ENCODE peak calls at places on chromosomes 7 and 10, in ten cellular contexts. W is upper lobe of right lung, S is fibroblast of lung, L is HCT116, V is right lobe of liver, G is body of pancreas, K is AG04450, P is A549, J is GM12878, U is lung. E is an unnamed sample. For H3K9me3, the result is how much of the 10 kb centered on the place peaks cover.

GRCh38 chr7:127765150-127765549 is 113.2 kb downstream of the SND1 start:
- DNase-seq in W (no peak), S (no peak), L (no peak), V (no peak), G (no peak), K (no peak), P (no peak), J (no peak), U (no peak), E (no peak)

GRCh38 chr10:33270971-33271370 is 63.5 kb downstream of the NRP1 start:
- DNase-seq in W (no peak), S (no peak), L (no peak), V (no peak), G (no peak), K (no peak), P (no peak), J (no peak), U (no peak), E (no peak)

GRCh38 chr7:30647589-30647988 is 34.7 kb downstream of the CRHR2 start:
- DNase-seq in W (no peak), S (no peak), L (no peak), V (no peak), G (no peak), K (no peak), P (no peak), J (no peak), U (no peak), E (peak)

GRCh38 chr10:96511044-96511945 is 2.4 kb downstream of the TLL2 start:
- DNase-seq in W (no peak), S (peak), L (peak), V (no peak), G (peak), K (no peak), P (peak), J (no peak), U (no peak), E (peak)

GRCh38 chr7:100900978-100901377 is 5.3 kb upstream of the ACHE start:
- DNase-seq in W (no peak), S (no peak), L (no peak), V (peak), G (peak), K (no peak), P (no peak), J (no peak), U (no peak), E (no peak)

GRCh38 chr10:122206471-122207065 is 64.5 kb upstream of the BTBD16 start:
- DNase-seq in W (no peak), S (peak), L (no peak), V (no peak), G (no peak), K (no peak), P (no peak), J (no peak), U (no peak), E (no peak)

GRCh38 chr7:45180084-45180986 is 22.7 kb downstream of the RAMP3 start:
- DNase-seq in W (peak), S (no peak), L (no peak), V (no peak), G (no peak), K (no peak), P (no peak), J (no peak), U (no peak), E (no peak)

GRCh38 chr10:63527401-63527800 is 6.2 kb downstream of the REEP3 start:
- DNase-seq in W (no peak), S (no peak), L (no peak), V (no peak), G (no peak), K (no peak), P (no peak), J (no peak), U (no peak), E (no peak)

GRCh38 chr10:92755725-92756124 is 66.0 kb downstream of the HHEX start:
- DNase-seq in W (no peak), S (peak), L (no peak), V (no peak), G (no peak), K (no peak), P (no peak), J (no peak), U (no peak), E (no peak)

GRCh38 chr10:79244841-79245504 is 102.3 kb upstream of the PPIF start:
- DNase-seq in W (no peak), S (no peak), L (no peak), V (no peak), G (peak), K (no peak), P (no peak), J (peak), U (no peak), E (no peak)

GRCh38 chr10:117449636-117450035 is 74.4 kb upstream of the PDZD8 start:
- DNase-seq in W (no peak), S (no peak), L (peak), V (no peak), G (no peak), K (no peak), P (peak), J (no peak), U (no peak), E (no peak)

GRCh38 chr10:117441812-117442443 is 66.7 kb upstream of the PDZD8 start:
- DNase-seq in W (no peak), S (no peak), L (no peak), V (no peak), G (peak), K (no peak), P (peak), J (no peak), U (no peak), E (no peak)

GRCh38 chr7:151409555-151410404 is at the start of gene WDR86:
- DNase-seq in W (peak), S (no peak), L (no peak), V (peak), G (no peak), K (no peak), P (no peak), J (no peak), U (no peak), E (peak)

GRCh38 chr7:134695321-134695860 is 48.7 kb downstream of the BPGM start:
- DNase-seq in W (no peak), S (no peak), L (no peak), V (no peak), G (no peak), K (no peak), P (no peak), J (no peak), U (no peak), E (no peak)

GRCh38 chr10:14403846-14404623 is 73.3 kb upstream of the FRMD4A start:
- DNase-seq in W (no peak), S (no peak), L (no peak), V (no peak), G (no peak), K (no peak), P (no peak), J (no peak), U (no peak), E (no peak)

GRCh38 chr10:29806350-29806788 is 171.6 kb upstream of the SVIL start:
- DNase-seq in W (no peak), S (peak), L (no peak), V (no peak), G (no peak), K (no peak), P (no peak), J (no peak), U (no peak), E (no peak)

GRCh38 chr10:130018253-130018652 is 54.2 kb upstream of the EBF3 start:
- DNase-seq in W (no peak), S (no peak), L (no peak), V (no peak), G (no peak), K (peak), P (peak), J (no peak), U (no peak), E (no peak)

GRCh38 chr7:94183289-94183749 is 179.2 kb upstream of the BET1 start:
- DNase-seq in W (no peak), S (peak), L (peak), V (peak), G (no peak), K (peak), P (peak), J (no peak), U (no peak), E (no peak)

GRCh38 chr10:11679946-11680345 is 62.2 kb upstream of the ECHDC3 start:
- DNase-seq in W (no peak), S (no peak), L (no peak), V (no peak), G (no peak), K (no peak), P (no peak), J (no peak), U (no peak), E (no peak)

GRCh38 chr7:50206521-50207250 is 97.8 kb upstream of the IKZF1 start:
- DNase-seq in W (no peak), S (no peak), L (peak), V (no peak), G (peak), K (no peak), P (no peak), J (no peak), U (no peak), E (no peak)

GRCh38 chr10:9010093-9010492 is 955.6 kb downstream of the GATA3 start:
- DNase-seq in W (no peak), S (peak), L (no peak), V (no peak), G (no peak), K (no peak), P (no peak), J (no peak), U (no peak), E (no peak)

GRCh38 chr7:51329696-51330263 is 13.2 kb upstream of the COBL start:
- DNase-seq in W (no peak), S (no peak), L (no peak), V (no peak), G (no peak), K (no peak), P (no peak), J (no peak), U (no peak), E (no peak)

GRCh38 chr7:85749715-85750453 is 563.0 kb upstream of the SEMA3D start:
- DNase-seq in W (no peak), S (no peak), L (no peak), V (no peak), G (no peak), K (no peak), P (no peak), J (no peak), U (no peak), E (no peak)

GRCh38 chr7:101226686-101227085 is 8.7 kb downstream of the ZNHIT1 start:
- DNase-seq in W (no peak), S (peak), L (no peak), V (no peak), G (peak), K (no peak), P (no peak), J (no peak), U (no peak), E (no peak)

GRCh38 chr10:49539320-49539885 is 482 bp upstream of the ERCC6 start:
- DNase-seq in W (peak), S (peak), L (peak), V (peak), G (peak), K (no peak), P (peak), J (no peak), U (peak), E (peak)

GRCh38 chr7:141698247-141699015 is 3.5 kb downstream of the DENND11 start:
- DNase-seq in W (no peak), S (no peak), L (no peak), V (no peak), G (peak), K (no peak), P (no peak), J (peak), U (no peak), E (no peak)

GRCh38 chr10:6406220-6407033 is 173.6 kb downstream of the PRKCQ start:
- DNase-seq in W (no peak), S (peak), L (peak), V (no peak), G (no peak), K (no peak), P (peak), J (no peak), U (no peak), E (no peak)

GRCh38 chr10:112136816-112137215 is 46.7 kb downstream of the GPAM start:
- DNase-seq in W (no peak), S (no peak), L (no peak), V (no peak), G (no peak), K (no peak), P (no peak), J (no peak), U (no peak), E (no peak)

GRCh38 chr7:135147899-135148721 is at the start of gene TMEM140:
- DNase-seq in W (no peak), S (peak), L (no peak), V (peak), G (peak), K (no peak), P (peak), J (peak), U (no peak), E (no peak)

GRCh38 chr10:112203328-112204076 is 19.9 kb upstream of the GPAM start:
- DNase-seq in W (no peak), S (no peak), L (no peak), V (no peak), G (no peak), K (no peak), P (no peak), J (peak), U (peak), E (no peak)

GRCh38 chr7:64946772-64947171 is 43.7 kb downstream of the ZNF273 start:
- DNase-seq in W (peak), S (peak), L (no peak), V (peak), G (no peak), K (no peak), P (no peak), J (no peak), U (no peak), E (peak)

GRCh38 chr7:64951250-64951848 is 39.5 kb downstream of the ZNF117 start:
- DNase-seq in W (no peak), S (peak), L (peak), V (no peak), G (peak), K (peak), P (peak), J (peak), U (no peak), E (no peak)

GRCh38 chr7:64945481-64945756 is 42.3 kb downstream of the ZNF273 start:
- DNase-seq in W (no peak), S (no peak), L (no peak), V (peak), G (no peak), K (no peak), P (no peak), J (no peak), U (no peak), E (no peak)

GRCh38 chr7:64945776-64946175 is 42.7 kb downstream of the ZNF273 start:
- DNase-seq in W (no peak), S (no peak), L (no peak), V (no peak), G (no peak), K (no peak), P (no peak), J (no peak), U (no peak), E (no peak)

DNA sequence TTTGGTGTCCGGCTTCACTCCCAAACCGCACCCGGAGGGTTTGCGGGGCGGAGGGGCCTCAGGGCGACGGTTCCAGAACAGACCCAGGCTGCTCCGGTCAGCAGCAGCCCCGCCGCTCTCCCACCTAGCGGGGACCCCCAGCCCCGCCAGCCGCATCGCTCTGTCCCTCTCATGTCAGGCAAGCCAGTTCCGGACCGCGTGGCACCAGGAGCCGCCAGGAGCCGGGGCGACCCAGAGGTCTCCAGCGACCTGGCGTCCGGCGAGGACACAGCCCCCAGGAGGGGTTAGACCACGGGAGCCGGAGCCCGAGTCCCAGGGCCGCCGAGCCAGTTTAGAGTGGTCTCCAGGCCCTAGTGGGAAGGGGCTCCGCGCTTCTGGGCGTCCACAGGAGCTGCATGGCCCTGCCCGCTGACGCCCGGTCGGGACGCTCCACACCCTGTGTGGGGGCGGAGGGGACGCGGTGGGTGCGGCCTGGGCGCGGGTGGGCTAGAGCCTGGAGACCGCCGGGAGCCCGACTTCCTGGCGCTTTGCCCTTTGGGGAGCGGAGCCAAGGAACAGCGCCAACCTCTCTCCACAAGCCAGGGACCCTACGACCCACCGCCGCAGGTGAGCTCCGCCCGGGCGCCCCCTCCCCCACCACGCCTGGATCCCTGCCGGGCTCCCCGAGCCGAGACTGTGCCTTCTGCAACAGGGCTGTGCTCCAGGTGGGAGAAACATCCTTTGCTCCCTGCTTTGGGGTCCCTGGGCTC is 43.4 kb downstream of the ZNF117 start:
- DNase-seq in W (peak), S (no peak), L (no peak), V (peak), G (no peak), K (no peak), P (no peak), J (no peak), U (no peak), E (peak)
- H3K4me3 ChIP-seq in W (peak), S (no peak), L (no peak), V (peak), G (no peak), K (no peak), P (no peak), J (no peak), U (no peak), E (peak)

GRCh38 chr7:2321020-2321419 is 6.8 kb upstream of the SNX8 start:
- DNase-seq in W (no peak), S (peak), L (no peak), V (no peak), G (no peak), K (no peak), P (peak), J (no peak), U (no peak), E (peak)
- TF ChIP-seq CTCF in W (no peak), S (peak), L (no peak), V (no peak), G (no peak), K (peak), P (no peak), J (no peak), U (no peak), E (peak)

DNA sequence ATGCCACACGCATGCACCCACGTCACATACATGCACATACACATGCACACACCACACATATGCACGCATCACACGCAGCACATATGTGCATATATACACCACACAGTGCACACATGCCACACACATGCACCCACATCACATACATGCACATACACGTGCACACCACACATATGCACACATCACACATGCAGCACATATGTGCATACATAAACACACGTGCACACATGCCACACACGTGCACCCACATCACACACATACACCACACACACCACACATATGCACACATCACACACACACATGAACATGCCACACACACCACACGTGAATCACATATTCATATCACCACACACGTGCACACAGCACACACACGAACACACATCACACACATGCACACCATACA is 338.8 kb downstream of the PTPRN2 start:
- DNase-seq in W (no peak), S (no peak), L (no peak), V (no peak), G (no peak), K (no peak), P (no peak), J (no peak), U (no peak), E (no peak)
- H3K9me3 ChIP-seq in W (under half), S (under half), L (under half), V (under half), G (under half), K (half or more), P (under half), J (under half), U (under half), E (under half)

GRCh38 chr10:127149613-127150081 is 46.7 kb downstream of the INSYN2A start:
- DNase-seq in W (no peak), S (peak), L (no peak), V (no peak), G (no peak), K (no peak), P (no peak), J (no peak), U (no peak), E (no peak)
- H3K4me3 ChIP-seq in W (no peak), S (no peak), L (no peak), V (no peak), G (no peak), K (no peak), P (no peak), J (no peak), U (no peak), E (no peak)

GRCh38 chr7:73599916-73600315 is 21.5 kb upstream of the TBL2 start:
- DNase-seq in W (no peak), S (no peak), L (no peak), V (no peak), G (no peak), K (no peak), P (no peak), J (no peak), U (no peak), E (no peak)
- TF ChIP-seq CTCF in W (no peak), S (no peak), L (no peak), V (no peak), G (no peak), K (no peak), P (no peak), J (no peak), U (no peak), E (no peak)

DNA sequence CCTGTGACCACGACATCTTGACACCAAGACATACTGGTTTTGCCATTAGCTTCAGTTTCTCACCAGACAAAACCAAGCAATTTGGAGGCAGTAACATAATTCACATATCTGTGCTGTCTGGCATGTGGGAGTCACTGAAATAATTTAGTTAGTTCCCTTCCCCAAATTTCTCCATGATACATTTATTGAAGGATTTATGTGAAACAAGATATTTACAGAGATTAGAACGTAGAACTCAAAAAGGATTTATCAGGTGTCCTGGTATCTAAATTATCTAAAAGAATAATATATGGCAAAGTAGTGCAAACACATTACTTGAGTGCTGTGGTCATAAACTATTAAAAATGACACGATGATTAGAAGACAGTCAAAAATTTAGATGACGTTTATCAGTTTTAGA is 98.7 kb downstream of the ETV1 start:
- DNase-seq in W (no peak), S (no peak), L (no peak), V (no peak), G (no peak), K (no peak), P (no peak), J (no peak), U (no peak), E (no peak)
- H3K9me3 ChIP-seq in W (under half), S (under half), L (under half), V (under half), G (under half), K (under half), P (under half), J (under half), U (under half), E (under half)

E was measured in WERI-Rb-1.